ENCODE peak calls at places on chromosomes 6 and 20, in eight cellular contexts. I is sigmoid colon, O is suprapubic skin, D is stomach, R is transverse colon, M is K562, G is GM12878, V is esophagus muscularis mucosa. U is an unnamed sample.

GRCh38 chr6:72363844-72364740 is 257.8 kb upstream of the KCNQ5 start:
- DNase-seq in O (no peak), I (no peak), M (no peak), G (no peak), V (no peak), R (no peak), D (no peak), U (no peak)

GRCh38 chr6:166026586-166027126 is 141.0 kb downstream of the TBXT start:
- DNase-seq in R (no peak), O (no peak), V (no peak), I (no peak), D (no peak), M (no peak), G (no peak), U (no peak)

GRCh38 chr20:59455392-59456341 is 148.7 kb upstream of the PHACTR3 start:
- DNase-seq in R (no peak), M (peak; percentile 24), G (no peak), D (peak; percentile 56), V (no peak), O (no peak), I (peak; percentile 52), U (no peak)

GRCh38 chr6:22253955-22254655 is 42.7 kb downstream of the PRL start:
- DNase-seq in D (no peak), M (no peak), V (no peak), O (no peak), G (no peak), R (no peak), I (no peak), U (no peak)

GRCh38 chr6:10420546-10421507 is 6.0 kb upstream of the TFAP2A start:
- DNase-seq in G (no peak), V (no peak), R (no peak), O (no peak), I (no peak), D (no peak), M (no peak), U (peak; percentile 60)

GRCh38 chr6:140663772-140664171 is 1289.3 kb upstream of the CITED2 start:
- DNase-seq in V (no peak), D (no peak), O (no peak), M (no peak), R (no peak), G (no peak), I (no peak), U (no peak)

GRCh38 chr6:135488023-135488422 is 9.5 kb downstream of the AHI1 start:
- DNase-seq in V (no peak), M (no peak), O (no peak), R (no peak), I (no peak), G (no peak), D (no peak), U (no peak)

GRCh38 chr20:998431-998830 is 3.7 kb downstream of the RSPO4 start:
- DNase-seq in I (peak; percentile 55), O (no peak), D (no peak), G (no peak), V (no peak), R (no peak), M (no peak), U (no peak)

GRCh38 chr6:37338745-37339255 is 15.0 kb upstream of the RNF8 start:
- DNase-seq in M (no peak), G (no peak), I (no peak), V (no peak), O (no peak), R (no peak), D (no peak), U (no peak)

GRCh38 chr6:149331043-149331807 is 13.7 kb downstream of the TAB2 start:
- DNase-seq in M (no peak), O (no peak), G (no peak), R (no peak), I (no peak), D (no peak), V (no peak), U (no peak)

GRCh38 chr6:110949679-110950285 is 8.7 kb upstream of the GTF3C6 start:
- DNase-seq in R (no peak), D (no peak), I (no peak), M (no peak), O (no peak), G (no peak), V (no peak), U (no peak)

GRCh38 chr20:3923818-3924217 is 34.6 kb downstream of the PANK2 start:
- DNase-seq in O (no peak), R (no peak), M (no peak), D (no peak), G (no peak), I (no peak), V (no peak), U (no peak)

GRCh38 chr6:10510592-10511367 is 10.4 kb upstream of the GCNT2 start:
- DNase-seq in G (no peak), D (peak; percentile 75), R (peak; percentile 73), I (peak; percentile 84), M (peak; percentile 50), V (no peak), O (no peak), U (peak; percentile 77)

GRCh38 chr6:3609388-3609787 is 142.1 kb downstream of the PXDC1 start:
- DNase-seq in M (no peak), R (no peak), D (no peak), O (no peak), V (no peak), G (no peak), I (no peak), U (no peak)
- H3K4me1 ChIP-seq in M (no peaks in the 10 kb centered on the region), R (no peaks in the 10 kb centered on the region), D (no peaks in the 10 kb centered on the region), O (peaks cover 29% of the 10 kb centered on the region), V (peaks cover 18% of the 10 kb centered on the region), G (no peaks in the 10 kb centered on the region), I (peaks cover 15% of the 10 kb centered on the region), U (no peaks in the 10 kb centered on the region)

GRCh38 chr6:106508836-106509235 is 120.5 kb downstream of the RTN4IP1 start:
- DNase-seq in D (no peak), G (no peak), I (no peak), R (no peak), O (no peak), M (no peak), V (no peak), U (no peak)

GRCh38 chr6:106512048-106512957 is 117.0 kb downstream of the RTN4IP1 start:
- DNase-seq in D (peak; percentile 84), I (peak; percentile 82), O (peak; percentile 82), M (peak; percentile 13), R (peak; percentile 92), V (no peak), G (no peak), U (peak; percentile 94)

GRCh38 chr6:106511274-106512047 is 117.8 kb downstream of the RTN4IP1 start:
- DNase-seq in I (peak; percentile 66), M (no peak), G (no peak), R (peak; percentile 39), O (peak; percentile 75), V (no peak), D (peak; percentile 39), U (peak; percentile 84)

GRCh38 chr6:106509420-106510089 is 119.7 kb downstream of the RTN4IP1 start:
- DNase-seq in M (no peak), V (no peak), G (no peak), O (no peak), R (no peak), I (peak; percentile 63), D (no peak), U (peak; percentile 32)

DNA sequence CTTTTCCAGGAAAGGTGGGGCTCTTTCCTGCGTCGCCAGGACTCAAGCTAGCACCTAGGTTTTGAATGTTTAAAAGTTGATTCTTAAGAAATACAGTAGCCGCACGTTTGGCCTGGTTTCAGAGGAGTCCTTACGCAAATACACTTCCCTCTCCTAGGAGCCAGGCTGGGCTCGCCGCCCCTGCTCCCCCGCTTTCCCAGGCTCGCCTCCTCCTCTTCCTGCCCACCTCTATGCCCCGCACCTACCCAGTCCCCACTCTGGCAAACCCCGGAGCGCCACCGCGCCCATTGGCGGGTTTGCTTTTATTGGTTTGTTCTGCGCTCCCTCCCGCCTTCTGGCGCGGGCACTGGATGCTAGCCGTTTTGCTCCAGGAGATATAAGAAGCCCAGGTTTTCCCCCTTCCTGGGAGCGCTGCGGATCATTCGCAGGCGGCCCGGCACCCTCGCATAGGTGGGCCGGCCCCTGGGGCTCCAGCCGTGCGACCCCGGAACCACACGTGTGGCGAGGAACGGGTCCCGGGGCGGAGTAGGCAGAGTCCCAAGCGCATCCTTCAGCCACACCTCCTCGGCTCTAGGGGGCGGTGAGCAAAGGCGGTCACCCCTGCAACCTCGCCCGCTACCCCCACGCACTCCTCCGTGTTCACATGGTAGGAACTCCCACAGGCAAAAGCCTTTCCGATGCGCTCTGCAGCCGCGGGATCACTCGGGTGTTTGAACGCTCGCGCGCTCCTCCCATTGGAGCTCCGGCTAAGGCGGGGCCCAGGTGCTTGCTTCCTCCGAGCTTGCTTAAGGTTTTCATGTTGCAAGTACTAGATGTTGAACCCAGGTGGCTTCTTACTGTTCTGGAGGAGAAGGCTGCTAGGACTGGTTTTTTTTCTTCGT is 119.0 kb downstream of the RTN4IP1 start:
- DNase-seq in O (peak; percentile 72), G (no peak), I (peak; percentile 74), M (peak; percentile 14), D (peak; percentile 76), R (peak; percentile 86), V (no peak), U (peak; percentile 92)
- TF ChIP-seq POLR2AphosphoS5 in O (no peak), G (no peak), I (no peak), M (no peak), D (no peak), R (peak; percentile 61), V (no peak), U (no peak)

DNA sequence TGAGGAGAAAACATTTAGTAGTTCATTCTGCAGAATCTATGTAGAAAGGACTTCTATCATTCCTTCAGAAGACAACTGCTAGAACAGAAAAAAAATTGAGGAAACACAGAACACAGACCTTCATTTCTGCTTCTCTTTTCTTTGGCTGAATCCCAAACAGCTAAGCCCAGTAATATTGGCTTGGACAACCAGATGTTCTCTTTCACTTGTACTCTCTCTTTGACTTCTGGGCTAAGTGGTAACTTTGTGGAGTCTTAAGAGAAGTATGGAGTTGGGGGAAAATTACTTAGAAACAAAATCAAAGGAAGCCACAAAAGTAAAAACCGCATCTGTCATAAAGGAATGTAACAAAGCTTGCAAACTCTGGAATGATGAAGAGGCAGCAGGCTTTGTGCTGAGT is 587.5 kb downstream of the CBLN4 start:
- DNase-seq in I (no peak), G (no peak), D (no peak), M (no peak), V (no peak), R (no peak), O (no peak), U (no peak)
- TF ChIP-seq EP300 in I (no peak), G (no peak), D (no peak), M (no peak), V (no peak), R (no peak), O (no peak), U (no peak)

DNA sequence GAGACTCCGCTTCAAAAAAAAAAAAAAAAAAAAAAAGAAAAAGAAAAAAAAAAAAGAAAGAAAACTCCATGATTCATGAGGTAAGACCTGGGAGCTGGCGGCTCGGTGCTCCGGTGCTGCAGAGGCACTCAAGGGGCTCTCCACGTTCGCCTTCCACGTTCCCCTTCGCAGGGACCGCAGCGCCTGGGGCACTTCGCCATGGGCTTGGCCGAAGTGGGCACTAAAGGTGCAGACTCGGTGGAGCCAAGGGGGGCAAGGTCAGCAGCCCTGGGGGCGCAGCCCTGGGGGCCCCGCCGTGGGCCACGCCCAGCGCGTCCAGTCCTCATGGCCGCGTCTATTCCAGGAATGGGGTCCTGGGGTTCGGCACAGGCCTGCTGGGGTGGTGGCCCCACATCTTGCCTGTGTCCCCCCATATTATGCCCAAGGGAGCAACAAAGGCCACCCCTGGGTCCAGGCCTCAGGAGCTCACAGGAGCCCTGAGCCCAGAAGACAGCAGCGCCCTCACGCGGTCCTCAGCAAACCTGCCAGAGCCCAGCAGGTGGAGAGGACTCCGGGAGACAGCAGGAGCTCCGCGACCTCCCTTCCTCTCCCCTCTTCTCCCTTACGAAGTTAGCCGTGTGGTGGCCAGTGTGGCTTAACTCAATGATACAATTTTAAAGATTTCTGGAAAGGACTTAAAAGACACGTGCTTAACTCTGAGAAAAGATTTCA is 21.9 kb downstream of the ZBTB46 start:
- DNase-seq in M (no peak), I (no peak), G (no peak), R (no peak), O (no peak), D (no peak), V (no peak), U (no peak)
- H3K4me1 ChIP-seq in M (no peaks in the 10 kb centered on the region), I (no peaks in the 10 kb centered on the region), G (no peaks in the 10 kb centered on the region), R (no peaks in the 10 kb centered on the region), O (no peaks in the 10 kb centered on the region), D (no peaks in the 10 kb centered on the region), V (peaks cover 8% of the 10 kb centered on the region), U (no peaks in the 10 kb centered on the region)